ENCODE peak calls at places on chromosomes 6 and 20, in five cellular contexts. One of them, this sample, is unnamed.

GRCh38 chr20:57826731-57827287 is 117.0 kb upstream of the PMEPA1 start:
- DNase-seq in AG09319: no peak
- DNase-seq in cardiac muscle cell: peak; percentile 10
- DNase-seq in coronary artery: no peak
- DNase-seq in D721Med: no peak
- DNase-seq in this sample: no peak

GRCh38 chr20:3563548-3564177 is 92.8 kb downstream of the ATRN start:
- DNase-seq in AG09319: peak; percentile 20
- DNase-seq in cardiac muscle cell: peak; percentile 65
- DNase-seq in coronary artery: no peak
- DNase-seq in D721Med: no peak
- DNase-seq in this sample: peak; percentile 21

GRCh38 chr6:2841264-2842138 is at the start of gene SERPINB1:
- DNase-seq in AG09319: peak; percentile 94
- DNase-seq in cardiac muscle cell: peak; percentile 98
- DNase-seq in coronary artery: peak; percentile 94
- DNase-seq in D721Med: no peak
- DNase-seq in this sample: peak; percentile 82

GRCh38 chr20:36866681-36867485 is 9.1 kb upstream of the TLDC2 start:
- DNase-seq in AG09319: no peak
- DNase-seq in cardiac muscle cell: no peak
- DNase-seq in coronary artery: no peak
- DNase-seq in D721Med: no peak
- DNase-seq in this sample: no peak

GRCh38 chr20:20695250-20695816 is 17.1 kb downstream of the RALGAPA2 start:
- DNase-seq in AG09319: no peak
- DNase-seq in cardiac muscle cell: no peak
- DNase-seq in coronary artery: no peak
- DNase-seq in D721Med: no peak
- DNase-seq in this sample: no peak

GRCh38 chr20:16666272-16666671 is 63.6 kb upstream of the SNRPB2 start:
- DNase-seq in AG09319: no peak
- DNase-seq in cardiac muscle cell: no peak
- DNase-seq in coronary artery: no peak
- DNase-seq in D721Med: no peak
- DNase-seq in this sample: no peak

GRCh38 chr6:3318226-3318625 is 59.5 kb downstream of the PSMG4 start:
- DNase-seq in AG09319: no peak
- DNase-seq in cardiac muscle cell: no peak
- DNase-seq in coronary artery: peak; percentile 47
- DNase-seq in D721Med: no peak
- DNase-seq in this sample: no peak

GRCh38 chr20:33437141-33437911 is 6.2 kb downstream of the SNTA1 start:
- DNase-seq in AG09319: no peak
- DNase-seq in cardiac muscle cell: peak; percentile 83
- DNase-seq in coronary artery: peak; percentile 90
- DNase-seq in D721Med: no peak
- DNase-seq in this sample: no peak

GRCh38 chr20:17735206-17735804 is 35.5 kb downstream of the BANF2 start:
- DNase-seq in AG09319: no peak
- DNase-seq in cardiac muscle cell: peak; percentile 52
- DNase-seq in coronary artery: no peak
- DNase-seq in D721Med: no peak
- DNase-seq in this sample: peak; percentile 55

GRCh38 chr6:69416739-69417138 is 380.1 kb downstream of the LMBRD1 start:
- DNase-seq in AG09319: no peak
- DNase-seq in cardiac muscle cell: peak; percentile 4
- DNase-seq in coronary artery: no peak
- DNase-seq in D721Med: no peak
- DNase-seq in this sample: no peak

GRCh38 chr6:145887969-145888368 is 73.4 kb upstream of the FBXO30 start:
- DNase-seq in AG09319: no peak
- DNase-seq in cardiac muscle cell: peak; percentile 36
- DNase-seq in coronary artery: no peak
- DNase-seq in D721Med: no peak
- DNase-seq in this sample: no peak

GRCh38 chr6:99841297-99841696 is 152.7 kb downstream of the MCHR2 start:
- DNase-seq in AG09319: no peak
- DNase-seq in cardiac muscle cell: no peak
- DNase-seq in coronary artery: no peak
- DNase-seq in D721Med: no peak
- DNase-seq in this sample: no peak

GRCh38 chr6:99836471-99836870 is 157.6 kb downstream of the MCHR2 start:
- DNase-seq in AG09319: no peak
- DNase-seq in cardiac muscle cell: no peak
- DNase-seq in coronary artery: no peak
- DNase-seq in D721Med: no peak
- DNase-seq in this sample: no peak

GRCh38 chr6:99833034-99833433 is 161.0 kb downstream of the MCHR2 start:
- DNase-seq in AG09319: no peak
- DNase-seq in cardiac muscle cell: no peak
- DNase-seq in coronary artery: no peak
- DNase-seq in D721Med: no peak
- DNase-seq in this sample: no peak

GRCh38 chr6:99838607-99839006 is 155.4 kb downstream of the MCHR2 start:
- DNase-seq in AG09319: no peak
- DNase-seq in cardiac muscle cell: no peak
- DNase-seq in coronary artery: no peak
- DNase-seq in D721Med: no peak
- DNase-seq in this sample: no peak
- TF ChIP-seq CTCF in AG09319: no peak
- TF ChIP-seq CTCF in cardiac muscle cell: no peak
- TF ChIP-seq CTCF in coronary artery: no peak
- TF ChIP-seq CTCF in D721Med: no peak
- TF ChIP-seq CTCF in this sample: no peak

GRCh38 chr6:140671926-140672325 is 1297.5 kb upstream of the CITED2 start:
- DNase-seq in AG09319: no peak
- DNase-seq in cardiac muscle cell: no peak
- DNase-seq in coronary artery: no peak
- DNase-seq in D721Med: no peak
- DNase-seq in this sample: no peak
- TF ChIP-seq CTCF in AG09319: no peak
- TF ChIP-seq CTCF in cardiac muscle cell: no peak
- TF ChIP-seq CTCF in coronary artery: no peak
- TF ChIP-seq CTCF in D721Med: no peak
- TF ChIP-seq CTCF in this sample: no peak

GRCh38 chr20:31606928-31607639 is 2.0 kb downstream of the ID1 start:
- DNase-seq in AG09319: no peak
- DNase-seq in cardiac muscle cell: peak; percentile 88
- DNase-seq in coronary artery: no peak
- DNase-seq in D721Med: no peak
- DNase-seq in this sample: no peak
- TF ChIP-seq CTCF in AG09319: no peak
- TF ChIP-seq CTCF in cardiac muscle cell: no peak
- TF ChIP-seq CTCF in coronary artery: no peak
- TF ChIP-seq CTCF in D721Med: no peak
- TF ChIP-seq CTCF in this sample: no peak

GRCh38 chr6:133040025-133040838 is 200.9 kb upstream of the EYA4 start:
- DNase-seq in AG09319: peak; percentile 4
- DNase-seq in cardiac muscle cell: peak; percentile 59
- DNase-seq in coronary artery: no peak
- DNase-seq in D721Med: no peak
- DNase-seq in this sample: no peak
- TF ChIP-seq CTCF in AG09319: peak; percentile 62
- TF ChIP-seq CTCF in cardiac muscle cell: peak; percentile 67
- TF ChIP-seq CTCF in coronary artery: no peak
- TF ChIP-seq CTCF in D721Med: peak; percentile 15
- TF ChIP-seq CTCF in this sample: peak; percentile 49

GRCh38 chr20:45330476-45330875 is 17.7 kb downstream of the SDC4 start:
- DNase-seq in AG09319: no peak
- DNase-seq in cardiac muscle cell: no peak
- DNase-seq in coronary artery: no peak
- DNase-seq in D721Med: no peak
- DNase-seq in this sample: no peak

GRCh38 chr20:45325367-45325766 is 17.3 kb upstream of the MATN4 start:
- DNase-seq in AG09319: no peak
- DNase-seq in cardiac muscle cell: no peak
- DNase-seq in coronary artery: no peak
- DNase-seq in D721Med: no peak
- DNase-seq in this sample: no peak

GRCh38 chr20:45328451-45328850 is 19.8 kb downstream of the SDC4 start:
- DNase-seq in AG09319: no peak
- DNase-seq in cardiac muscle cell: no peak
- DNase-seq in coronary artery: no peak
- DNase-seq in D721Med: peak; percentile 76
- DNase-seq in this sample: no peak

GRCh38 chr20:45323731-45324130 is 15.6 kb upstream of the MATN4 start:
- DNase-seq in AG09319: no peak
- DNase-seq in cardiac muscle cell: no peak
- DNase-seq in coronary artery: no peak
- DNase-seq in D721Med: no peak
- DNase-seq in this sample: no peak

GRCh38 chr20:45329497-45330319 is 18.5 kb downstream of the SDC4 start:
- DNase-seq in AG09319: no peak
- DNase-seq in cardiac muscle cell: no peak
- DNase-seq in coronary artery: no peak
- DNase-seq in D721Med: no peak
- DNase-seq in this sample: no peak
- TF ChIP-seq CTCF in AG09319: no peak
- TF ChIP-seq CTCF in cardiac muscle cell: no peak
- TF ChIP-seq CTCF in coronary artery: no peak
- TF ChIP-seq CTCF in D721Med: no peak
- TF ChIP-seq CTCF in this sample: no peak

DNA sequence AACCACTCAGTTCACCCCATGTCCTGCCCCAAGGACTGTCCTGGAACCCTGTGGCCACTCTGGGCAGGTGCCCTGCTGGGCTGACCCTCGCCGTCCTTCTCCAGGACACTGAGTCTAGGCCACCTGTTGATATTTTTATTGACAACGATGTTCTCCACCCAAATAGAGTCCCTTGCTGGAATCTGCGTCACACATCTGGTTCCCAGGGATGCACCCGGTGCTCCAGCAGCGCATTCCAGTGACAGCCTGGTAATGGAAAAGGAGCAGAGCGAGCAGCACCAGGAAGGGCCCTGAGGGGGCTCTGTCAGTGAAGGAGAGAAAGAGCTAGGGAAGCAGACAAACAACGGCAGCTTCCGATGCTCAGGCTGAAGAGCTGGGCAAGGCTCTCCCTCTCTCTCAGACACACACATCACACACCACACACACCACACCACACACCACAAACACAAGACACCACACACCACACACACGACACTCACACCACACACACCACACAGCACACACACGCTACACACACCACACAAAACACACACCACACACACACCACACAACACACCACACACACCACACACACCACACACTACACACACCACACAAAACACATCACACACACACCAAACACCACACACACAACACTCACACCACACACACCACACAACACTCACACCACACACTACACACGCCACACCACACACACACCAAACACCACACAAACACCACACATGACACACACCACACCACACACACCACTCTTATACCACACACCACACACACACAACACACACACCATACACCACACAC is 117.9 kb upstream of the THBS2 start:
- DNase-seq in AG09319: no peak
- DNase-seq in cardiac muscle cell: peak; percentile 38
- DNase-seq in coronary artery: no peak
- DNase-seq in D721Med: no peak
- DNase-seq in this sample: no peak
- TF ChIP-seq CTCF in AG09319: no peak
- TF ChIP-seq CTCF in cardiac muscle cell: no peak
- TF ChIP-seq CTCF in coronary artery: no peak
- TF ChIP-seq CTCF in D721Med: no peak
- TF ChIP-seq CTCF in this sample: no peak

GRCh38 chr6:161366301-161366953 is 92.6 kb upstream of the AGPAT4 start:
- DNase-seq in AG09319: no peak
- DNase-seq in cardiac muscle cell: no peak
- DNase-seq in coronary artery: no peak
- DNase-seq in D721Med: no peak
- DNase-seq in this sample: no peak
- TF ChIP-seq CTCF in AG09319: no peak
- TF ChIP-seq CTCF in cardiac muscle cell: no peak
- TF ChIP-seq CTCF in coronary artery: no peak
- TF ChIP-seq CTCF in D721Med: no peak
- TF ChIP-seq CTCF in this sample: no peak

GRCh38 chr6:110353420-110353819 is 4.7 kb downstream of the METTL24 start:
- DNase-seq in AG09319: no peak
- DNase-seq in cardiac muscle cell: no peak
- DNase-seq in coronary artery: no peak
- DNase-seq in D721Med: no peak
- DNase-seq in this sample: no peak

GRCh38 chr6:110355031-110355430 is 3.1 kb downstream of the METTL24 start:
- DNase-seq in AG09319: no peak
- DNase-seq in cardiac muscle cell: no peak
- DNase-seq in coronary artery: no peak
- DNase-seq in D721Med: no peak
- DNase-seq in this sample: no peak

GRCh38 chr6:110352603-110353303 is 5.4 kb downstream of the METTL24 start:
- DNase-seq in AG09319: no peak
- DNase-seq in cardiac muscle cell: peak; percentile 61
- DNase-seq in coronary artery: no peak
- DNase-seq in D721Med: no peak
- DNase-seq in this sample: no peak

GRCh38 chr6:110348956-110349565 is 9.1 kb downstream of the METTL24 start:
- DNase-seq in AG09319: no peak
- DNase-seq in cardiac muscle cell: no peak
- DNase-seq in coronary artery: no peak
- DNase-seq in D721Med: no peak
- DNase-seq in this sample: no peak

DNA sequence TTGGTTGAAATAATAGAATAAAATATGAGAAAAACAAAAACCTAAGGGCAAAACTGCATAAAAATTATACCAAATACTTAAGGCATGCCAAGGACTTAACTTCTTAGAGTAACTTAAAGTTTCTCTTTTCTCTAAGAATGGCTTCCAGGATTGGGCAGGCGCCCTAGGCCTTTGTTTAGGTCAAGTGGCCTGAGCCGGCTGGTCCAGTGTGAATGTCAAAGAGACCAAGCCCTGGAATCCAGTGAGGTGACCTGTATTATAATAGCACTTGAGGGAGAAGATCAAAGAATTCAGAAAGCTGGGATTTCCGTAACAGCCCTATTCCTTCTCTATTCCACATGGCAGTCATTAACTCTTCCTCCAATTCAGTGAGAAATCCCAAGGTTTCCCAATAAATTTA is 6.6 kb downstream of the METTL24 start:
- DNase-seq in AG09319: no peak
- DNase-seq in cardiac muscle cell: no peak
- DNase-seq in coronary artery: no peak
- DNase-seq in D721Med: no peak
- DNase-seq in this sample: no peak
- TF ChIP-seq CTCF in AG09319: no peak
- TF ChIP-seq CTCF in cardiac muscle cell: no peak
- TF ChIP-seq CTCF in coronary artery: no peak
- TF ChIP-seq CTCF in D721Med: no peak
- TF ChIP-seq CTCF in this sample: no peak

This sample was measured in AG09309.